ENCODE peak calls at places on chromosomes 13 and 19, in five cellular contexts. K is neuronal stem cell, L is H1, G is mesenchymal stem cell, T is H9. N is an unnamed sample.

GRCh38 chr13:41416276-41416675 is 41.1 kb upstream of the RGCC start:
- DNase-seq in G (peak; percentile 24), K (no peak), T (no peak), L (no peak), N (peak; percentile 18)

GRCh38 chr19:48660854-48661731 is 11.7 kb downstream of the NTN5 start:
- DNase-seq in G (peak; percentile 90), L (no peak), K (no peak), T (peak; percentile 76), N (peak; percentile 78)

GRCh38 chr19:35141627-35142401 is 1.2 kb upstream of the FXYD7 start:
- DNase-seq in G (peak; percentile 26), T (no peak), L (no peak), K (no peak), N (peak; percentile 53)

GRCh38 chr19:47398707-47399106 is 20.6 kb downstream of the MEIS3 start:
- DNase-seq in K (no peak), T (no peak), G (no peak), L (no peak), N (no peak)

GRCh38 chr19:5118026-5118425 is 149.1 kb downstream of the KDM4B start:
- DNase-seq in K (no peak), T (no peak), G (no peak), L (no peak), N (no peak)

GRCh38 chr13:113552786-113553540 is 31.6 kb upstream of the TFDP1 start:
- DNase-seq in T (peak; percentile 21), L (no peak), K (no peak), G (no peak), N (no peak)

GRCh38 chr19:47675859-47676258 is 37.4 kb upstream of the EHD2 start:
- DNase-seq in G (no peak), K (no peak), L (no peak), T (no peak), N (no peak)

GRCh38 chr19:47229674-47230121 is 1.3 kb downstream of the BBC3 start:
- DNase-seq in G (peak; percentile 64), K (no peak), T (no peak), L (no peak), N (peak; percentile 28)

GRCh38 chr13:106230450-106230849 is 305.0 kb downstream of the EFNB2 start:
- DNase-seq in T (no peak), L (no peak), G (peak; percentile 46), K (no peak), N (no peak)

GRCh38 chr13:111636271-111636670 is 315.8 kb downstream of the TEX29 start:
- DNase-seq in L (no peak), K (no peak), G (no peak), T (peak; percentile 17), N (no peak)
- H2BK12ac ChIP-seq in L (peak overlapping the region; percentile 1), K (no peak overlapping the region), G (no peak overlapping the region), T (no peak overlapping the region), N (no peak overlapping the region)

DNA sequence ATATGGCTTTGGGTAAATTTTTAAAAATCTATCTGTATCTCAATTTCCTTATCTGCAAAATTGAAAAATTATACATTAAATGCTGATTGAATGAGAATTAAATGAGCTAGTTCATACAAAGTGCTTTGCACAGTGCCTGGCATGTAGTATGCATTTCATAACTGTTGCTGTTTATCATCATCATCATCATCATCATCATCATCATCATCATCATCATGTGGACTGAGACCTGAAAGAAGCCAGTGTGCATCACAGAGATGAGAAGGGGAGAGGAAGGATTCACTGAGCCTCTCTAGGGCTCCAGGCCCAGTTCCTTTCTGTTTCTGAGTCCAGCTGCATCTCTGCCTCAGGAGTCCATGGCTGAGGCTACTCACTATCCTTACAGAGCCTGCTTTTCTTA is 6.9 kb upstream of the ZC3H13 start:
- DNase-seq in L (no peak), K (no peak), T (no peak), G (no peak), N (no peak)
- H2BK12ac ChIP-seq in L (no peak overlapping the region), K (no peak overlapping the region), T (no peak overlapping the region), G (no peak overlapping the region), N (no peak overlapping the region)

DNA sequence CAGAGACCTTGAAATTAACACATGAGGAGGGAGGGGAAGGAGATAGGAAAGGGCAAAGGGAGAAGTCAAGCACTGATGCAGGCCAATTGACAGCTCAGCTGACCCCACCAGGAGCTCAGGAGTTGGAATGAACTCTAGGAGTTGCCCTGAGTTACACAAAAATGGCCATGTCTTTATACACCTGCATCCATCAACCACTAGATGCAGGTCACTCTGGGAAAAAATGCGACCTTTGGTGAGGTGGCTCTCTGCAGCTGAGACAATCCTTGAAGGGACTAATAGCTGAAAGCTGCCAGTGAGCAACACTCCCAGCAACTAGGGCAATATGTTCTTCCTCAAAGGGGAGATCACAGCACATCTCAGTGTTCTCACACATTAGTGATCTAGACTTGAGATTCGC is 222.8 kb downstream of the RBM26 start:
- DNase-seq in K (no peak), T (no peak), G (no peak), L (no peak), N (peak; percentile 68)
- H2BK12ac ChIP-seq in K (no peak overlapping the region), T (no peak overlapping the region), G (no peak overlapping the region), L (no peak overlapping the region), N (no peak overlapping the region)

GRCh38 chr19:55491546-55492360 is 3.5 kb downstream of the SSC5D start:
- DNase-seq in L (no peak), T (no peak), G (no peak), K (no peak), N (no peak)
- H2BK12ac ChIP-seq in L (peak overlapping the region; percentile 75), T (no peak overlapping the region), G (no peak overlapping the region), K (no peak overlapping the region), N (peak overlapping the region; percentile 55)

GRCh38 chr13:95027638-95028037 is 273.6 kb downstream of the ABCC4 start:
- DNase-seq in L (no peak), G (no peak), K (no peak), T (no peak), N (no peak)
- H2BK12ac ChIP-seq in L (no peak overlapping the region), G (no peak overlapping the region), K (no peak overlapping the region), T (no peak overlapping the region), N (no peak overlapping the region)

GRCh38 chr19:40528533-40529092 is 48.1 kb upstream of the SHKBP1 start:
- DNase-seq in T (no peak), K (no peak), L (no peak), G (no peak), N (no peak)

GRCh38 chr19:40528078-40528477 is 48.6 kb upstream of the SHKBP1 start:
- DNase-seq in L (no peak), K (no peak), T (no peak), G (no peak), N (no peak)

GRCh38 chr19:40533508-40533907 is 43.2 kb upstream of the SHKBP1 start:
- DNase-seq in T (no peak), L (no peak), K (no peak), G (no peak), N (peak; percentile 18)

GRCh38 chr19:40529093-40529954 is 47.3 kb upstream of the SHKBP1 start:
- DNase-seq in G (peak; percentile 66), T (peak; percentile 91), K (peak; percentile 87), L (peak; percentile 80), N (peak; percentile 66)

DNA sequence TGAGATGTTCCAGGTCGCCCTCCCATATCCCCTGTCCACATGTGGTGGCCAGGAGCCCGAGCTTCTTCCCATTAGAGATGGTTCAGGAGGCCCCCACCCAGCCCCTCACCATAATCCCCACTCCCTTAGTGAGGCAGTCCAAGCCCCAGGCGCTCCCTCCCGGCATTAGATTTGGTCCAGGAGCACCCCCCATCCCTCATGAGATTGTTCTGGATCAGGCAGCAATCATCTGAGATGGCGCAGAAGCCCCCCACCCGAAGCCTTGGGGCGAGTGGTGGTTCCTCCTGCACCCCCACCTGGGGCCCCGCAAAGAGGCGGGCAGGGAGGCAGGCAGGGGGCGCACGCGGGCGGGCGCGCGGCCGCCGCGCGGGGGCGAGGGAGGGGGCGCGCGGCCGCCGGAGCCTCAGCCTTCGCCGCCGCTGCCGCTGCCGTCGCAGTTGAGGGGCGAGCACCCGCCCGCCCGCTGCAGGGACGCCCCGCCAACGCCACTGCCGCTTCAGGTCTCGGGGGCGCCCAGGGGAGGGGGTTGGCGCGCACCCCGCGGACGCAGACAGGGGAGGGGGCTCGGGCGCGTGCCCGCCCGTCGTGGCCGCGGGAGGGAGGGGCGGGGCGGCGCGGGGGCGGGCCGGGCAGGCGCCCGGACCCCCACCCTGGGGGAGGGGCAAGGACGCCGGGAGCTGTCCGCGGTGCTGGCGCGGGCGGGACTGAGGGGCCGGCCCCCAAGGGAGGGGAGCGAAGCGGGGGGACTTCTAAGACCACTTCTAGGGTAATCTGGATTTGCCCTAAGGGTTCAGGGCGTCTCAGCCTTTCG is 46.4 kb upstream of the SHKBP1 start:
- DNase-seq in K (peak; percentile 72), L (no peak), G (no peak), T (peak; percentile 63), N (no peak)
- H2BK12ac ChIP-seq in K (no peak overlapping the region), L (no peak overlapping the region), G (no peak overlapping the region), T (no peak overlapping the region), N (no peak overlapping the region)